ENCODE peak calls at places on chromosomes 2 and 18, in six cellular contexts. I is upper lobe of left lung; W is IMR-90; V is heart right ventricle; K is right atrium auricular region; T is CD8-positive, alpha-beta T cell. E is an unnamed sample. For H3K4me1 and H3K9me3, the result is how much of the 10 kb centered on the place peaks cover.

GRCh38 chr2:120675460-120676130 is 60.1 kb upstream of the GLI2 start:
- DNase-seq in I (peak), T (no peak), W (peak), K (peak), V (peak), E (peak)

GRCh38 chr2:203718087-203718486 is 11.6 kb downstream of the CD28 start:
- DNase-seq in K (no peak), W (peak), I (no peak), T (peak), V (no peak), E (no peak)

GRCh38 chr18:6652098-6652497 is 77.4 kb upstream of the ARHGAP28 start:
- DNase-seq in I (no peak), W (no peak), V (no peak), K (no peak), T (no peak), E (no peak)

GRCh38 chr2:20446917-20447436 is at the start of gene RHOB:
- DNase-seq in I (peak), V (peak), W (peak), T (peak), K (peak), E (peak)

GRCh38 chr18:54926593-54927297 is 32.5 kb downstream of the CCDC68 start:
- DNase-seq in T (no peak), I (no peak), K (no peak), V (no peak), W (peak), E (no peak)

GRCh38 chr2:216918088-216918680 is 58.3 kb upstream of the TNP1 start:
- DNase-seq in I (no peak), W (peak), V (no peak), K (no peak), T (no peak), E (no peak)

GRCh38 chr18:21914739-21915319 is 174.2 kb downstream of the MIB1 start:
- DNase-seq in I (no peak), T (no peak), W (peak), K (no peak), V (no peak), E (peak)

GRCh38 chr2:138493334-138493733 is 8.2 kb upstream of the SPOPL start:
- DNase-seq in K (no peak), T (no peak), V (no peak), W (no peak), I (no peak), E (no peak)

GRCh38 chr2:205030695-205031094 is 485.4 kb downstream of the PARD3B start:
- DNase-seq in W (no peak), V (no peak), T (no peak), I (no peak), K (no peak), E (no peak)

GRCh38 chr2:52387937-52388590 is 1356.1 kb upstream of the NRXN1 start:
- DNase-seq in V (no peak), T (no peak), I (no peak), W (no peak), K (no peak), E (no peak)

GRCh38 chr2:53969285-53970094 is 1.3 kb downstream of the PSME4 start:
- DNase-seq in W (peak), K (no peak), V (no peak), I (no peak), T (no peak), E (no peak)

GRCh38 chr2:134420920-134421319 is 167.0 kb downstream of the MGAT5 start:
- DNase-seq in W (no peak), K (no peak), I (no peak), V (no peak), T (no peak), E (no peak)

GRCh38 chr2:134466141-134466540 is 212.3 kb downstream of the MGAT5 start:
- DNase-seq in T (no peak), K (peak), I (no peak), V (no peak), W (no peak), E (no peak)

GRCh38 chr2:180124273-180124881 is 117.3 kb upstream of the CWC22 start:
- DNase-seq in W (peak), V (no peak), K (no peak), T (no peak), I (no peak), E (no peak)

GRCh38 chr18:62632788-62633455 is 82.4 kb upstream of the PHLPP1 start:
- DNase-seq in K (no peak), I (no peak), W (no peak), T (no peak), V (no peak), E (no peak)

GRCh38 chr2:65820454-65820853 is 388.1 kb upstream of the SPRED2 start:
- DNase-seq in W (no peak), T (no peak), V (no peak), I (no peak), K (no peak), E (no peak)

GRCh38 chr2:223306371-223306770 is 254.4 kb downstream of the KCNE4 start:
- DNase-seq in W (peak), K (no peak), T (no peak), I (no peak), V (no peak), E (no peak)

GRCh38 chr2:134193006-134193405 is 60.9 kb upstream of the MGAT5 start:
- DNase-seq in T (no peak), K (no peak), I (no peak), W (peak), V (no peak), E (no peak)

GRCh38 chr2:29834036-29834540 is 87.3 kb downstream of the ALK start:
- DNase-seq in T (no peak), I (no peak), V (no peak), W (no peak), K (no peak), E (no peak)

GRCh38 chr2:107259411-107260195 is 373.6 kb upstream of the ST6GAL2 start:
- DNase-seq in I (no peak), T (no peak), W (no peak), V (no peak), K (no peak), E (no peak)

GRCh38 chr18:23114171-23114881 is 21.0 kb upstream of the CABLES1 start:
- DNase-seq in K (no peak), I (no peak), T (no peak), V (no peak), W (peak), E (peak)

GRCh38 chr18:39463986-39464385 is 1898.4 kb upstream of the CELF4 start:
- DNase-seq in V (no peak), W (no peak), T (no peak), I (no peak), K (no peak), E (no peak)

GRCh38 chr18:51621103-51621969 is 423.9 kb upstream of the MEX3C start:
- DNase-seq in W (no peak), K (no peak), T (no peak), V (peak), I (no peak), E (peak)

GRCh38 chr2:188378551-188378950 is 86.9 kb downstream of the GULP1 start:
- DNase-seq in I (no peak), V (no peak), T (no peak), K (no peak), W (peak), E (no peak)

GRCh38 chr2:12032421-12032820 is 286.0 kb downstream of the LPIN1 start:
- DNase-seq in K (no peak), I (no peak), T (no peak), V (no peak), W (no peak), E (no peak)

GRCh38 chr18:1012775-1013174 is 108.1 kb downstream of the ADCYAP1 start:
- DNase-seq in T (no peak), W (no peak), I (no peak), V (no peak), K (no peak), E (no peak)

GRCh38 chr2:142300517-142300916 is 169.7 kb upstream of the LRP1B start:
- DNase-seq in W (no peak), K (no peak), T (no peak), I (no peak), V (no peak), E (no peak)

GRCh38 chr18:24055878-24056277 is 41.3 kb downstream of the TTC39C start:
- DNase-seq in V (no peak), I (no peak), K (no peak), W (peak), T (no peak), E (no peak)

GRCh38 chr2:74233648-74234047 is 35.2 kb downstream of the MTHFD2 start:
- DNase-seq in W (no peak), T (no peak), I (no peak), K (no peak), V (no peak), E (no peak)

GRCh38 chr2:127508621-127509034 is 17.7 kb downstream of the IWS1 start:
- DNase-seq in I (no peak), K (peak), V (peak), W (peak), T (no peak), E (peak)

GRCh38 chr2:98903767-98904485 is 32.1 kb downstream of the CRACDL start:
- DNase-seq in K (peak), V (no peak), W (no peak), I (no peak), T (no peak), E (no peak)

GRCh38 chr2:160869411-160869810 is 290.8 kb upstream of the TANK start:
- DNase-seq in I (no peak), T (no peak), K (no peak), W (peak), V (no peak), E (no peak)

GRCh38 chr2:27955762-27956161 is 65.2 kb downstream of the BABAM2 start:
- DNase-seq in T (no peak), K (no peak), I (no peak), V (no peak), W (peak), E (no peak)
- H3K4me1 ChIP-seq in T (under half), K (under half), I (under half), V (half or more), W (under half), E (under half)

GRCh38 chr2:238520359-238520886 is 93.7 kb downstream of the ASB1 start:
- DNase-seq in W (no peak), K (no peak), T (no peak), V (no peak), I (no peak), E (no peak)

GRCh38 chr2:238521870-238522269 is 95.1 kb downstream of the ASB1 start:
- DNase-seq in K (no peak), T (no peak), V (no peak), W (no peak), I (no peak), E (no peak)

GRCh38 chr2:238523158-238524110 is 96.7 kb downstream of the ASB1 start:
- DNase-seq in W (peak), I (peak), T (no peak), K (no peak), V (no peak), E (no peak)

GRCh38 chr2:238518828-238519186 is 92.1 kb downstream of the ASB1 start:
- DNase-seq in V (no peak), I (no peak), T (no peak), W (no peak), K (no peak), E (no peak)

GRCh38 chr2:238521002-238521401 is 94.3 kb downstream of the ASB1 start:
- DNase-seq in W (no peak), I (no peak), V (no peak), T (no peak), K (no peak), E (no peak)
- H3K9me3 ChIP-seq in W (under half), I (under half), V (under half), T (under half), K (under half), E (under half)

GRCh38 chr18:77108001-77108692 is 24.4 kb downstream of the MBP start:
- DNase-seq in K (peak), V (no peak), T (no peak), I (no peak), W (peak), E (no peak)
- H3K4me1 ChIP-seq in K (under half), V (half or more), T (half or more), I (half or more), W (under half), E (under half)

GRCh38 chr2:13413989-13414388 is 697.3 kb downstream of the TRIB2 start:
- DNase-seq in K (no peak), I (no peak), V (no peak), W (no peak), T (no peak), E (no peak)
- H3K9me3 ChIP-seq in K (under half), I (under half), V (under half), W (under half), T (under half), E (under half)

GRCh38 chr2:108589372-108589771 is 55.1 kb downstream of the LIMS1 start:
- DNase-seq in T (no peak), W (no peak), K (no peak), I (no peak), V (no peak), E (no peak)

GRCh38 chr2:108589786-108590185 is 55.5 kb downstream of the LIMS1 start:
- DNase-seq in T (no peak), I (no peak), K (no peak), W (no peak), V (no peak), E (no peak)

GRCh38 chr2:108588070-108588668 is 53.9 kb downstream of the LIMS1 start:
- DNase-seq in W (no peak), I (no peak), K (no peak), V (no peak), T (no peak), E (no peak)

GRCh38 chr2:108593547-108594098 is 59.4 kb downstream of the LIMS1 start:
- DNase-seq in V (no peak), I (no peak), T (no peak), W (peak), K (no peak), E (no peak)

DNA sequence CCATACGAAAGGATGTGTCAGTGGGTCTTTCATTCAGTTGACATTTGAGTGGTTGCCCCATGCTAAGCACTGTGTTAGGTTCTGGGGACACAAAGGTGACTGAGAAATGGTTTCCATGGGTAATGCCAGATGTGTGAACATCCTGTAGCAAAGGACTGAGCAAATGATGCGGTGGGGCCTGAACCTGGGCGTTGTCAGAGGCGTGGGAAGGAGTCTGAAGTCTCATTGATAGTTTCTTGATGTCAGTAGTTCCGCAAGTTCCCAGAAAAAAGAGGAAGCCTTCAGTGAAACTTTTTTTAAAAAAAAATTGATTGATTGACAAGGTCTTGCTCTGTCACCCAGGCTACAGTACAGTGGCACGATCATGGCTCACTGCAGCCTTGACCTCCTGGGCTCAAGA is 56.9 kb downstream of the LIMS1 start:
- DNase-seq in V (no peak), I (no peak), W (no peak), K (no peak), T (no peak), E (no peak)
- H3K4me1 ChIP-seq in V (half or more), I (half or more), W (under half), K (under half), T (under half), E (under half)

DNA sequence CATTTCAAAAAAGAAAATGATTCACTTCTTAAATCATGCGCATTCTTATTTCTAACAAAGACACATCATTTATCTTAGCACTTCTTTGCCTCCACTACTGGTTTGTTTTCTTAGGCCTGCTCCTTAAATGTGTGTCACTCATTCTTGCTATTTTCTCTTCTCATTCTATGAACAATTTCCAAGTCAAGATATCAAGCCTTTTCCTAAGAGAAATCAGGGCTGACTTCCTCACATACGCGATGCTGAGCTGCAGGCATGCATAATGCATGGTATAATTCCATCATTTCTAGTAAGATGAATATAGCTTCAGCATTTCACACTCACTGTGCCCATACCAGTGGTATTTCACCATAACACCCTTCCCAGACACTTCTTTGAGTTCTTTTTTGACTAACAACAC is 838.9 kb upstream of the DDX18 start:
- DNase-seq in W (no peak), K (no peak), I (no peak), V (no peak), T (no peak), E (no peak)
- H3K9me3 ChIP-seq in W (under half), K (under half), I (under half), V (under half), T (under half), E (under half)

DNA sequence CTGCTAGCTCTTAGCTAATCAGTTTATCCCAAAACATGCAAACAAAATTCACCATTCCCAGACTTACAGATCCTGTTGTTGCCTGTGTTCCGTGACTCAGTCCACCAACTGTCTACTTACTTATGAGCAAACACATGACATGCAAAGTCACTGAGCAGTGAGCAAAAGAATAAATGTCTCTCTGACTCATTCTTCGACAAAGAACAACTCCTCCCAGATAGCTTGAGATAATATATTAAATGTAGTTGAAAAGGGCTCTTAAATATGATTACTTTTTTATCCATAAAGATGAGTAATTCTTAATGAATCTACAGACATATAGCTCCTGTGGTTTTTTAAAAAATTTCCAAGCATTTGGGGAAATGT is 9.0 kb upstream of the CREG2 start:
- DNase-seq in W (peak), V (no peak), T (no peak), I (no peak), K (no peak), E (no peak)
- H3K4me1 ChIP-seq in W (under half), V (under half), T (under half), I (under half), K (under half), E (under half)

GRCh38 chr2:129374452-129374851 is 605.0 kb upstream of the RAB6C start:
- DNase-seq in T (no peak), V (no peak), I (no peak), K (no peak), W (no peak), E (no peak)
- H3K9me3 ChIP-seq in T (under half), V (under half), I (under half), K (under half), W (under half), E (under half)

GRCh38 chr2:46308081-46308480 is 10.9 kb downstream of the EPAS1 start:
- DNase-seq in V (no peak), I (no peak), T (no peak), W (no peak), K (no peak), E (no peak)
- H3K4me1 ChIP-seq in V (half or more), I (half or more), T (under half), W (under half), K (under half), E (half or more)

GRCh38 chr2:86297382-86298147 is 39.9 kb downstream of the REEP1 start:
- DNase-seq in K (no peak), I (no peak), V (no peak), W (no peak), T (no peak), E (no peak)
- H3K9me3 ChIP-seq in K (under half), I (under half), V (under half), W (under half), T (under half), E (under half)